ENCODE peak calls at places on chromosomes 6 and 20, in five cellular contexts. E is fibroblast of lung, C is A549, W is PC-9, B is HL-60. P is an unnamed sample.

GRCh38 chr6:25014806-25015560 is 79.2 kb upstream of the RIPOR2 start:
- DNase-seq in E (peak; percentile 80), C (peak; percentile 6), W (no peak), B (no peak), P (no peak)

GRCh38 chr20:63577317-63577894 is 3.4 kb upstream of the HELZ2 start:
- DNase-seq in E (no peak), C (no peak), W (no peak), B (no peak), P (no peak)

GRCh38 chr6:13314806-13315205 is 13.5 kb downstream of the TBC1D7 start:
- DNase-seq in E (no peak), C (no peak), W (no peak), B (no peak), P (no peak)

GRCh38 chr6:4608361-4609115 is 167.7 kb upstream of the CDYL start:
- DNase-seq in E (peak; percentile 43), C (no peak), W (no peak), B (no peak), P (no peak)

GRCh38 chr6:106773482-106773881 is 144.1 kb downstream of the QRSL1 start:
- DNase-seq in E (no peak), C (no peak), W (peak; percentile 90), B (no peak), P (peak; percentile 79)

GRCh38 chr20:23244207-23244915 is 106.2 kb upstream of the NXT1 start:
- DNase-seq in E (no peak), C (no peak), W (no peak), B (no peak), P (no peak)

GRCh38 chr20:17645010-17645409 is 37.0 kb downstream of the RRBP1 start:
- DNase-seq in E (no peak), C (no peak), W (no peak), B (no peak), P (no peak)

GRCh38 chr6:161954699-161955276 is 680.9 kb upstream of the AGPAT4 start:
- DNase-seq in E (no peak), C (no peak), W (no peak), B (no peak), P (no peak)

GRCh38 chr6:8130399-8130798 is 28.1 kb upstream of the EEF1E1 start:
- DNase-seq in E (no peak), C (no peak), W (peak; percentile 49), B (no peak), P (no peak)

GRCh38 chr6:124963416-124964083 is 1.3 kb downstream of the RNF217 start:
- DNase-seq in E (peak; percentile 63), C (peak; percentile 22), W (peak; percentile 63), B (no peak), P (no peak)

GRCh38 chr20:3172933-3173581 is at the start of gene LZTS3:
- DNase-seq in E (peak; percentile 52), C (peak; percentile 62), W (no peak), B (no peak), P (no peak)

GRCh38 chr6:85494551-85495337 is 44.9 kb downstream of the NT5E start:
- DNase-seq in E (peak; percentile 72), C (no peak), W (peak; percentile 42), B (peak; percentile 31), P (no peak)

GRCh38 chr6:5335020-5335419 is 73.7 kb downstream of the FARS2 start:
- DNase-seq in E (no peak), C (no peak), W (no peak), B (no peak), P (no peak)

GRCh38 chr20:3843490-3843889 is 3.1 kb upstream of the MAVS start:
- DNase-seq in E (peak; percentile 45), C (peak; percentile 71), W (peak; percentile 70), B (no peak), P (no peak)

GRCh38 chr20:44946266-44946852 is 13.8 kb downstream of the TOMM34 start:
- DNase-seq in E (no peak), C (no peak), W (no peak), B (no peak), P (no peak)

GRCh38 chr6:55937227-55937626 is 61.8 kb upstream of the BMP5 start:
- DNase-seq in E (no peak), C (no peak), W (no peak), B (peak; percentile 69), P (no peak)

GRCh38 chr20:20668639-20669038 is 43.8 kb downstream of the RALGAPA2 start:
- DNase-seq in E (peak; percentile 36), C (no peak), W (no peak), B (no peak), P (no peak)

GRCh38 chr6:53412751-53413150 is 64.0 kb upstream of the ELOVL5 start:
- DNase-seq in E (no peak), C (no peak), W (no peak), B (no peak), P (no peak)

GRCh38 chr20:14334306-14334930 is 3.0 kb downstream of the FLRT3 start:
- DNase-seq in E (peak; percentile 44), C (peak; percentile 71), W (no peak), B (no peak), P (no peak)

GRCh38 chr6:144213293-144213692 is 63.0 kb downstream of the STX11 start:
- DNase-seq in E (no peak), C (no peak), W (no peak), B (no peak), P (no peak)

GRCh38 chr6:149031545-149032317 is 284.9 kb downstream of the UST start:
- DNase-seq in E (peak; percentile 96), C (peak; percentile 91), W (peak; percentile 86), B (no peak), P (no peak)

GRCh38 chr20:50395258-50395729 is 114.9 kb upstream of the PTPN1 start:
- DNase-seq in E (peak; percentile 28), C (no peak), W (peak; percentile 45), B (no peak), P (no peak)

GRCh38 chr20:62372042-62372993 is 5.2 kb upstream of the LAMA5 start:
- DNase-seq in E (no peak), C (peak; percentile 46), W (no peak), B (no peak), P (no peak)

GRCh38 chr20:10115021-10115420 is 80.2 kb downstream of the ANKEF1 start:
- DNase-seq in E (peak; percentile 99), C (no peak), W (no peak), B (no peak), P (no peak)

GRCh38 chr6:3410385-3411360 is 46.2 kb downstream of the SLC22A23 start:
- DNase-seq in E (peak; percentile 48), C (peak; percentile 58), W (no peak), B (peak; percentile 16), P (no peak)

GRCh38 chr6:129642322-129642721 is 67.7 kb downstream of the ARHGAP18 start:
- DNase-seq in E (no peak), C (no peak), W (no peak), B (no peak), P (no peak)

GRCh38 chr20:21364413-21364812 is 32.9 kb downstream of the NKX2-4 start:
- DNase-seq in E (no peak), C (no peak), W (no peak), B (no peak), P (no peak)

GRCh38 chr20:44572551-44573500 is 9.6 kb upstream of the PKIG start:
- DNase-seq in E (peak; percentile 94), C (peak; percentile 43), W (peak; percentile 97), B (no peak), P (peak; percentile 83)

GRCh38 chr6:129050086-129050485 is 167.1 kb downstream of the LAMA2 start:
- DNase-seq in E (peak; percentile 34), C (no peak), W (no peak), B (no peak), P (no peak)

DNA sequence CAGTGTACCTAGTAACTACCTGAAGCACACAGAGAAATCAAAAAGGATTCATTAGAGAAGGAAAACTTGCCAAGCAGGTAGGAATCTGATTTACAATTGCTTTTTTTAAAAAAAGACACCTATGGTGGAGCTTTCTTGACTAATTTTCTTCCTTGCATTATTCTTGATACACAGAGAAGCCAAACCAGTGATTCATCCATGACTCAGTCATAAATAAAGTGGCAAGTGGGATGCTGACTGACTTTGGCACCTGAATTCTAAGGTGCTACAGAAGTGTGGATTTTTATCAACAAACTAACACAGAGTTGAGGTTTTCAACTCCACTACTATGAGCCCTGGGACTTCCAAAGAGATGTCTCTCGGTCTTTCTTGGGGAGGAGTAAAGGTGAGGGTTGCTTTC is 281.2 kb downstream of the BMP7 start:
- DNase-seq in E (peak; percentile 28), C (no peak), W (peak; percentile 89), B (no peak), P (no peak)
- H3K27ac ChIP-seq in E (no peak overlapping the region), C (no peak overlapping the region), W (peak overlapping the region; percentile 49), B (no peak overlapping the region), P (no peak overlapping the region)

DNA sequence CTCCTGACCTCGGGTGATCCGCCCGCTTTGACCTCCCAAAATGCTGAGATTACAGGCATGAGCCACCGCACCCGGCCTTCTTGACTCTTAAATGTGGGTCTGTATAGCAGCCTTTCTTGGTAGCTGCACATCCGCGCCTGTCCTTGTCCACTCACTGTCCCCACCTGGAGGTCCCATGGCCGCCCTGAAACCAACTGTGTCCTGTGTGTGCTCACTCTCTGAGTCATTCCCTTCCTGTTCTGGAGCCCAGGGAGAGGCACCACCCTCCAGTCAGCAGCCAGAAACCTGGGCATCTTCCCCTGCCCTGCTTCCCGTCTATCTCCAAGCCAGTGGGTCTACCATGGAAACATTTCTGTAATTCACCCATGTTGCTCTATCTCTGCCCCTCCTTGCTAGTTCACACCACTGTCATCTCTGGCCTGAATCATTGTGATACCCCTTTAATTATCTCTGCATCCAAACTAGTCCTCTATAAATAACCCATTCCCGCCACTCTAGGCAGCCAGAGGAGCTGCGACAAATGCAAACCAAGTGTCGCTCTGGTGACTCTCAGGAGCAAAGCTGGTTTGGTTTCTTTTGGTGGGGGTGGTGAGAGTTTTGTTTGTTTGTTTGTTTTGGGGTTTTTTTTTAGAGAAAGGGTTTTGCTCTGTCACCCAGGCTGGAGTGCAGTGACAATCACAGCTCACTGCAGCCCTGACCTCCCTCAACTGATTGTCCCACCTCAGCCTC is 28.7 kb upstream of the SYNJ2 start:
- DNase-seq in E (no peak), C (no peak), W (no peak), B (no peak), P (no peak)
- H3K27ac ChIP-seq in E (no peak overlapping the region), C (no peak overlapping the region), W (no peak overlapping the region), B (no peak overlapping the region), P (no peak overlapping the region)

DNA sequence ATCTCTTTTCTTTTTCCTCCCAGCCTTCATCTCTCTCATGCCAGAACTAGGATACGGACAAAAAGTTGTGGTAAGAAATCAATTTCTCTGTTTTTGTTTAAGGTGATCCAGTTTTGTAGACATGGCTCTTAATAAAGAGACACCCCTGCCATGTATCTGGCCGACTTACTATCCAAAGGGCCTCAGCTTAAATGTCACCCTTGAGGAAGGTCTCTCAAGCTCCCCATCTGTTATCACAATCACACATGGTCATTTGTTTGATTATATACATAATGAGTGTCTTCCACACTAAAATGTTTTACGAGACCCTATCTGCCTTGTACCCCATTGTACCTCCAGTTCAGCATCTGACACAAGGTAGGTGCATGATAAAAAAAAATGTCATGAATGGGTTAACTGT is 384.2 kb upstream of the IRAK1BP1 start:
- DNase-seq in E (no peak), C (no peak), W (no peak), B (no peak), P (no peak)
- H3K27ac ChIP-seq in E (no peak overlapping the region), C (no peak overlapping the region), W (no peak overlapping the region), B (no peak overlapping the region), P (no peak overlapping the region)

GRCh38 chr6:17101422-17102257 is at the start of gene STMND1:
- DNase-seq in E (peak; percentile 37), C (peak; percentile 27), W (no peak), B (no peak), P (no peak)
- H3K27ac ChIP-seq in E (no peak within 1 kb of the TSS), C (peak within 1 kb of the TSS; percentile 40), W (no peak within 1 kb of the TSS), B (no peak within 1 kb of the TSS), P (no peak within 1 kb of the TSS)

GRCh38 chr6:113120577-113121285 is 736.4 kb upstream of the MARCKS start:
- DNase-seq in E (peak; percentile 100), C (peak; percentile 52), W (peak; percentile 100), B (peak; percentile 24), P (peak; percentile 94)
- H3K27ac ChIP-seq in E (peak overlapping the region; percentile 56), C (peak overlapping the region; percentile 87), W (peak overlapping the region; percentile 93), B (no peak overlapping the region), P (peak overlapping the region; percentile 77)

GRCh38 chr6:30724906-30725667 is 4.9 kb downstream of the TUBB start:
- DNase-seq in E (no peak), C (no peak), W (no peak), B (no peak), P (no peak)
- H3K27ac ChIP-seq in E (peak overlapping the region; percentile 30), C (peak overlapping the region; percentile 10), W (no peak overlapping the region), B (no peak overlapping the region), P (peak overlapping the region; percentile 95)

P was measured in epithelial cell of prostate.